ENCODE peak calls at places on chromosomes 1 and 21, in seven cellular contexts. A is upper lobe of right lung, F is glutamatergic neuron, N is fibroblast of lung, Q is GM10248, Y is uterus, C is type B pancreatic cell. D is an unnamed sample.

GRCh38 chr1:107530543-107530942 is 389.7 kb downstream of the NTNG1 start:
- DNase-seq in A (no peak), F (no peak), N (peak; percentile 69), Q (no peak), Y (no peak), C (no peak), D (no peak)

GRCh38 chr1:56617141-56617540 is 28.0 kb upstream of the PRKAA2 start:
- DNase-seq in A (no peak), F (no peak), N (peak; percentile 35), Q (no peak), Y (no peak), C (no peak), D (no peak)

GRCh38 chr1:109499661-109500536 is 6.0 kb downstream of the CYB561D1 start:
- DNase-seq in A (peak; percentile 77), F (peak; percentile 49), N (peak; percentile 79), Q (peak; percentile 28), Y (no peak), C (no peak), D (no peak)

GRCh38 chr1:10960954-10961833 is 51.3 kb upstream of the TARDBP start:
- DNase-seq in A (peak; percentile 91), F (peak; percentile 96), N (peak; percentile 46), Q (peak; percentile 88), Y (peak; percentile 74), C (peak; percentile 91), D (peak; percentile 96)

GRCh38 chr1:115826642-115827041 is 14.3 kb downstream of the NHLH2 start:
- DNase-seq in A (no peak), F (no peak), N (peak; percentile 14), Q (no peak), Y (no peak), C (no peak), D (no peak)

GRCh38 chr1:156691216-156691615 is 14.0 kb upstream of the NES start:
- DNase-seq in A (no peak), F (no peak), N (no peak), Q (no peak), Y (no peak), C (no peak), D (no peak)

GRCh38 chr1:234572966-234573365 is 37.0 kb downstream of the IRF2BP2 start:
- DNase-seq in A (no peak), F (no peak), N (no peak), Q (no peak), Y (no peak), C (no peak), D (no peak)

GRCh38 chr1:166538646-166539045 is 300.6 kb upstream of the POGK start:
- DNase-seq in A (no peak), F (no peak), N (no peak), Q (no peak), Y (no peak), C (no peak), D (no peak)

GRCh38 chr1:184972281-184973055 is 1.8 kb downstream of the NIBAN1 start:
- DNase-seq in A (no peak), F (no peak), N (peak; percentile 64), Q (no peak), Y (no peak), C (no peak), D (no peak)

GRCh38 chr1:164644774-164645634 is 86.0 kb downstream of the PBX1 start:
- DNase-seq in A (no peak), F (no peak), N (peak; percentile 70), Q (no peak), Y (peak; percentile 68), C (no peak), D (no peak)

GRCh38 chr21:43923391-43923790 is 58.4 kb downstream of the AGPAT3 start:
- DNase-seq in A (no peak), F (no peak), N (no peak), Q (no peak), Y (no peak), C (no peak), D (no peak)

GRCh38 chr1:216456682-216457081 is 33.4 kb upstream of the USH2A start:
- DNase-seq in A (no peak), F (no peak), N (peak; percentile 87), Q (no peak), Y (no peak), C (no peak), D (no peak)

GRCh38 chr1:201275266-201275666 is 8.0 kb upstream of the PKP1 start:
- DNase-seq in A (no peak), F (no peak), N (peak; percentile 87), Q (no peak), Y (no peak), C (no peak), D (no peak)

GRCh38 chr1:152189657-152190442 is 30.8 kb upstream of the RPTN start:
- DNase-seq in A (peak; percentile 76), F (peak; percentile 72), N (peak; percentile 57), Q (peak; percentile 65), Y (peak; percentile 27), C (no peak), D (peak; percentile 16)

GRCh38 chr1:62294211-62294610 is 25.0 kb downstream of the KANK4 start:
- DNase-seq in A (no peak), F (no peak), N (peak; percentile 46), Q (no peak), Y (no peak), C (no peak), D (peak; percentile 37)

GRCh38 chr1:96424882-96425281 is 296.7 kb upstream of the PTBP2 start:
- DNase-seq in A (no peak), F (no peak), N (peak; percentile 75), Q (no peak), Y (no peak), C (no peak), D (no peak)

GRCh38 chr1:77143529-77144121 is 75.6 kb downstream of the PIGK start:
- DNase-seq in A (no peak), F (no peak), N (no peak), Q (no peak), Y (no peak), C (no peak), D (no peak)

GRCh38 chr1:110196917-110197782 is 13.0 kb upstream of the KCNC4 start:
- DNase-seq in A (no peak), F (peak; percentile 62), N (no peak), Q (peak; percentile 88), Y (no peak), C (no peak), D (peak; percentile 57)

GRCh38 chr1:224205438-224205840 is 22.4 kb downstream of the DEGS1 start:
- DNase-seq in A (no peak), F (no peak), N (peak; percentile 84), Q (no peak), Y (no peak), C (no peak), D (no peak)

GRCh38 chr1:170510163-170510562 is 21.8 kb upstream of the GORAB start:
- DNase-seq in A (no peak), F (no peak), N (peak; percentile 13), Q (no peak), Y (no peak), C (no peak), D (no peak)

GRCh38 chr1:62142550-62142949 is 52.1 kb upstream of the L1TD1 start:
- DNase-seq in A (no peak), F (no peak), N (peak; percentile 4), Q (no peak), Y (no peak), C (no peak), D (peak; percentile 22)

GRCh38 chr1:202192770-202193613 is 607 bp upstream of the LGR6 start:
- DNase-seq in A (peak; percentile 78), F (peak; percentile 86), N (peak; percentile 31), Q (peak; percentile 78), Y (peak; percentile 30), C (no peak), D (peak; percentile 83)

GRCh38 chr1:168893359-168893791 is 164.4 kb upstream of the DPT start:
- DNase-seq in A (no peak), F (no peak), N (no peak), Q (no peak), Y (peak; percentile 68), C (no peak), D (no peak)

GRCh38 chr1:89644119-89644814 is 11.3 kb downstream of the LRRC8C start:
- DNase-seq in A (no peak), F (no peak), N (no peak), Q (no peak), Y (no peak), C (no peak), D (no peak)

GRCh38 chr21:25456672-25457071 is 150.6 kb downstream of the MRPL39 start:
- DNase-seq in A (no peak), F (no peak), N (peak; percentile 85), Q (peak; percentile 20), Y (no peak), C (no peak), D (no peak)

GRCh38 chr1:226548281-226549093 is at the start of gene STUM:
- DNase-seq in A (peak; percentile 71), F (peak; percentile 66), N (peak; percentile 39), Q (peak; percentile 52), Y (no peak), C (no peak), D (peak; percentile 66)

GRCh38 chr1:176878750-176879536 is 285.6 kb downstream of the ASTN1 start:
- DNase-seq in A (no peak), F (no peak), N (no peak), Q (no peak), Y (no peak), C (no peak), D (no peak)
- TF ChIP-seq CTCF in A (no peak), F (no peak), N (no peak), Q (no peak), Y (no peak), C (no peak), D (peak; percentile 27)

GRCh38 chr1:23854568-23854967 is 13.5 kb downstream of the FUCA1 start:
- DNase-seq in A (no peak), F (no peak), N (no peak), Q (no peak), Y (no peak), C (no peak), D (no peak)
- TF ChIP-seq CTCF in A (peak; percentile 21), F (no peak), N (peak; percentile 11), Q (no peak), Y (no peak), C (no peak), D (no peak)

GRCh38 chr21:31647650-31648049 is 11.8 kb upstream of the SOD1 start:
- DNase-seq in A (no peak), F (no peak), N (no peak), Q (peak; percentile 48), Y (no peak), C (no peak), D (no peak)
- TF ChIP-seq CTCF in A (no peak), F (no peak), N (no peak), Q (no peak), Y (no peak), C (no peak), D (no peak)

DNA sequence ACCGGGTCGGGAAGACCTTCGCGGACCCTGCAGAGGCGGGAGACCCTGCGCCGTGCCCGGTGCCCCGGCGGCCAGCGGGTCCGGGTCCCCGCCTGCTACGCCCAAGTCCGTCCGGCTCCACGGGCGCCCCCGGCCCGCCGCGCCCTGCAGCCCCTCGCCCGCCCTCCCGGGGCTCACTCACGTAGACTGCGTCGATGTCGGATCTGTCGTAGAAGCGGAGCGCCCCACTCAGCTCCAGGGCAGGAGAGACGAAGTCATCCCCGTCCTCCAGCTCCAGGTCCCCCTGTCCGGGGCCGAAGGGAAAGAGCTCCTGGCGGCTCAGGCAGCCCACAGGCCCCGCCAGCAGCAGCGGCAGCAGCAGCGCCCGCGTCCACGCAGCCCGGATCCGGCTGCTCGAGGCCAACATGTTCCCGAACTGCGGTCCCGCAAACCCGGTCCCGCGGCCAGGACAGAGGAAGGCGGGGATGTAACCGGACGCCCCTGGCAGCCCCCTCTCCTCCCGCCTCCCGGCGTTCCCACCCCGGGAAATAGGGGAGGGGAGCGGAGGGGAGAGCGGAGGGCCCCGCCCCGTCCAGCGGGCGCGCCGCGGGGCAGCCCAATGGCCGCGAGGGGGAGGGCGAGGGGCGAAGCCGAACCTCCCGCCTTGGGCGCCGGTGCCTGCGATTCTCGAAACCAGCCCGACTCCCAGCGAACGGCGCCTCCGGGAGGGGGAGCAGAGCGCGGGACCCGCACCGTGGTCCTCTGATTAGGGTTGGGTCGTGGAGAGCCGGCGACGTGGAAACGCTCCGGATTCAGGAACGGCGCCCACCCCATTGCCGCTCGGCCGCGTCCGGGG is at the start of gene NID1:
- DNase-seq in A (peak; percentile 79), F (peak; percentile 76), N (peak; percentile 82), Q (peak; percentile 56), Y (peak; percentile 90), C (peak; percentile 80), D (peak; percentile 88)
- TF ChIP-seq CTCF in A (peak; percentile 48), F (peak; percentile 33), N (peak; percentile 32), Q (peak; percentile 36), Y (peak; percentile 61), C (peak; percentile 34), D (peak; percentile 16)